ENCODE peak calls at places on chromosomes 11 and 22, in five cellular contexts. G is ovary, A is left ventricle myocardium inferior, S is lower lobe of right lung, W is fibroblast of pulmonary artery. I is an unnamed sample.

GRCh38 chr22:21451545-21452520 is 15.4 kb upstream of the TMEM191C start:
- DNase-seq in G (no peak), A (no peak), S (peak; percentile 20), W (no peak), I (no peak)

GRCh38 chr22:37147186-37147990 is 2.3 kb downstream of the IL2RB start:
- DNase-seq in G (no peak), A (no peak), S (no peak), W (no peak), I (peak; percentile 5)

GRCh38 chr11:134554106-134554505 is 142.1 kb upstream of the B3GAT1 start:
- DNase-seq in G (no peak), A (no peak), S (no peak), W (no peak), I (no peak)

GRCh38 chr11:35235944-35236666 is 97.1 kb downstream of the CD44 start:
- DNase-seq in G (no peak), A (no peak), S (no peak), W (no peak), I (peak; percentile 87)

GRCh38 chr22:43228330-43228729 is 41.4 kb upstream of the TTLL12 start:
- DNase-seq in G (no peak), A (no peak), S (no peak), W (peak; percentile 35), I (peak; percentile 5)

GRCh38 chr11:119729581-119730346 is 764 bp upstream of the NECTIN1 start:
- DNase-seq in G (peak; percentile 70), A (peak; percentile 69), S (peak; percentile 78), W (peak; percentile 73), I (peak; percentile 63)

GRCh38 chr22:27930246-27931060 is 11.4 kb upstream of the PITPNB start:
- DNase-seq in G (no peak), A (no peak), S (no peak), W (peak; percentile 17), I (peak; percentile 27)

GRCh38 chr11:34791725-34792124 is 124.5 kb downstream of the APIP start:
- DNase-seq in G (no peak), A (no peak), S (no peak), W (no peak), I (no peak)

GRCh38 chr11:78940500-78941225 is 366.0 kb upstream of the NARS2 start:
- DNase-seq in G (no peak), A (no peak), S (no peak), W (no peak), I (no peak)

GRCh38 chr22:42068351-42068730 is 2.3 kb downstream of the NAGA start:
- DNase-seq in G (no peak), A (no peak), S (no peak), W (no peak), I (no peak)

GRCh38 chr11:134731562-134731961 is 319.5 kb upstream of the B3GAT1 start:
- DNase-seq in G (no peak), A (no peak), S (no peak), W (no peak), I (no peak)

GRCh38 chr11:92881940-92882339 is 87.5 kb upstream of the MTNR1B start:
- DNase-seq in G (no peak), A (no peak), S (no peak), W (no peak), I (no peak)

GRCh38 chr11:130449246-130449990 is 973 bp downstream of the ADAMTS15 start:
- DNase-seq in G (peak; percentile 50), A (no peak), S (no peak), W (no peak), I (no peak)

GRCh38 chr11:61281581-61282250 is 13.4 kb downstream of the VWCE start:
- DNase-seq in G (peak; percentile 91), A (peak; percentile 27), S (no peak), W (peak; percentile 40), I (no peak)

GRCh38 chr11:12258451-12258850 is 118.9 kb upstream of the PARVA start:
- DNase-seq in G (no peak), A (no peak), S (no peak), W (peak; percentile 54), I (no peak)

GRCh38 chr11:46345881-46346484 is 1.3 kb upstream of the DGKZ start:
- DNase-seq in G (no peak), A (no peak), S (no peak), W (no peak), I (no peak)

GRCh38 chr11:46346886-46347636 is at the start of gene DGKZ:
- DNase-seq in G (peak; percentile 93), A (peak; percentile 86), S (peak; percentile 92), W (peak; percentile 81), I (peak; percentile 78)

GRCh38 chr11:46348566-46348981 is 1.3 kb downstream of the DGKZ start:
- DNase-seq in G (no peak), A (no peak), S (no peak), W (no peak), I (no peak)

GRCh38 chr11:46348986-46349401 is 1.7 kb downstream of the DGKZ start:
- DNase-seq in G (no peak), A (no peak), S (no peak), W (no peak), I (no peak)

DNA sequence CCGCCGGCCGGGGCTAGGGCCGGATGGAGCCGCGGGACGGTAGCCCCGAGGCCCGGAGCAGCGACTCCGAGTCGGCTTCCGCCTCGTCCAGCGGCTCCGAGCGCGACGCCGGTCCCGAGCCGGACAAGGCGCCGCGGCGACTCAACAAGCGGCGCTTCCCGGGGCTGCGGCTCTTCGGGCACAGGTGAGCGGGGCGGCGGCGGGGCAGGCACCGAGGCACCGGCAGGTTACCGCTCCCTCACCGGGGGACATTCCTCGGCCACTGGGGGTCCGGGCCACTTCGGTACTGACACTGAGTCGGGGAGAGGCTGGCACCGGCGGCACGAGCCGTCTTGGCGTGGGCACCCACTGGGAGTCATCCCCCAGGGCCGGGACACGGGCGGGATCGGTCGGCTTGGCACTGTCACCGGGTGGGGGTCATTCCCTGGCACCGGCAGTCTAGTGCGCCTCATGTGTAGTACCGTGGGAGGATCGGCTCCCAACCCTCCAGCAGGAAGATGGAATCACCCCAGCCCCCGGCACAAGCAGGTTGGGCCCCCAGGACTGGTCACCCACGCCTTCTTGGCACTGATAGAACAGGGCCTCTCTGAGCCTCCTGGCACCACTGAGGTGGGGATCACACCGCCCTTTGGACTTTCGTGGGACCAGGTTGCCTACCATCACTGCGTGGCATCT is 511 bp downstream of the DGKZ start:
- DNase-seq in G (peak; percentile 64), A (no peak), S (no peak), W (no peak), I (no peak)
- TF ChIP-seq CTCF in G (no peak), A (no peak), S (no peak), W (no peak), I (no peak)

DNA sequence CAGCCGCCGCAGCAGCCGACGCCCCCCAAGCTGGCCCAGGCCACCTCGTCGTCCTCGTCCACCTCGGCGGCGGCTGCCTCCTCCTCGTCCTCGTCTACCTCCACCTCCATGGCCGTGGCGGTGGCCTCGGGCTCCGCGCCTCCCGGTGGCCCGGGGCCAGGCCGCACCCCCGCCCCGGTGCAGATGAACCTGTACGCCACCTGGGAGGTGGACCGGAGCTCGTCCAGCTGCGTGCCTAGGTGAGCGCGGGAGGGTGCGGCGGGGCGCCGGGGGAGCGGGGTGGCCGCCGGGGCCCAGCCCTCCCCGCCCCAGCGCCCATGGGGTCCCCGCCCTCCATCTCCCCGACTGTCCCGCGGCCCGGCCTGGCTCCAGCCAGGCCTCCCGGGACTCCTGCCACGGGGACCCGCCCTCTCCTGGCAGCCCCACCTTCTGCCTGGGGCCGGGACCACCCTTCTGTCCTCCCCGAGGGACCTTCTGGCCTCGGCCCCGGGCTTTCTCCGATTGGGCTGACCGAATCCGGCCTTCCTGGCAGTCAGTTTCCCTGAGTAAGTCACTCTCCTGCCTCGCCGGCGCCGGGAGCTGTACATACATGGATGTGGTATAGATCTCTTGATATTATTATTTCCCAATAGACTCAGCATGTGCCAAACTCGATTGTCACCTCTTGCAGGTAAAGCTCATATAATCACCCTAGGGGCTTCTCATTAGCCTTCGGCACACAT is 693 bp downstream of the PACS1 start:
- DNase-seq in G (peak; percentile 70), A (peak; percentile 68), S (peak; percentile 62), W (peak; percentile 50), I (peak; percentile 28)
- TF ChIP-seq CTCF in G (no peak), A (no peak), S (no peak), W (no peak), I (no peak)

DNA sequence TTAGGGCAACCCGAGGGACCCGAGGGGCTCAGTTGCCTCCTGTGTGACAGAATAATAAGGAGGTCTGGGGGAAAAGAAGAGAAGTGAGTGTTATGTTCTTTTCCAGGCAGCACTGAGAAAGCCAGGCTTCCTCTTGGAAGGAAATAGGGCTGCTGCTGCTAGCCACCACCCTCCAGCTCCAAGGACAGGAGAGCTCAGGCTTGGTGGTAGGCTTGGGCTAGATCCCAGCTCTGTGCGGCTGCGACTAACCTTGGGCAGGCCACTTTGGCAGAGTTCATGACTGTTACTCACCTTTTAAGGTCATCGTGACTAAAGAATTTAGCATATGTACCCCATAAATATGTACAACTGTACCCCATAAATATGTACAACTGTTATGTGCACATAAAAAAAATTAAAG is 124.8 kb upstream of the POU2AF2 start:
- DNase-seq in G (no peak), A (no peak), S (no peak), W (no peak), I (no peak)
- TF ChIP-seq CTCF in G (no peak), A (no peak), S (no peak), W (no peak), I (no peak)

DNA sequence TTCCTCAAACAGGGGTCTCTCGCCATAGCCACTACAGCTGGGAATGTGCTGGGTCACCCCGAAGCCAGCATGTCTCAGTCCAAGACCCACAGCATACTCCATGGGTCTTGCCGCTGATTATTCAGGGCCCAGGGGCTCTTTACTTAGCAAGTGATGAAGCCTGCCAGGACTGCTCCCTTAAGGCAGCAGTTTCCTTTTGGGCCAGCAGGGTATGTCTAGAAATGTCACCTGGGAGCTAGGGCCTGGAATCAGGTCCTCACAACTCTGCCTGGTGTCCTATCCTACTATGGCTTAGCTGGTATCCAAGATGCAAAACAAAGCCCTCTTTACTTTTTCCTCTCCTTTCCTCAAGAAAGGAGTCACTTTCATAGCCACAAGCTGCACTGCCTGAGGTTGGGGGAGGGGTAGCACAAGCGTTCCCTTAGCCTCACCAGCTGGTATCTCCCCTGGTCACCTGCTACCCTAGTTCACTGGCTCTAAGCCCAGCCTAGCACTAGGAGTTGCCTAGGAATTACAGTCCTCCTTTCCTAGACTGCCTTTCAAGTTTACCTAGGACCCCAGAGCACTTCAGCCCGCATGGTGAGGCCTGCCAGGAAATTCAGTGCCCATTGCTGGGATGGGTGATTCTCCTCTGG is 22.6 kb upstream of the NCR3LG1 start:
- DNase-seq in G (no peak), A (peak; percentile 23), S (no peak), W (no peak), I (no peak)
- TF ChIP-seq CTCF in G (no peak), A (no peak), S (no peak), W (no peak), I (no peak)

DNA sequence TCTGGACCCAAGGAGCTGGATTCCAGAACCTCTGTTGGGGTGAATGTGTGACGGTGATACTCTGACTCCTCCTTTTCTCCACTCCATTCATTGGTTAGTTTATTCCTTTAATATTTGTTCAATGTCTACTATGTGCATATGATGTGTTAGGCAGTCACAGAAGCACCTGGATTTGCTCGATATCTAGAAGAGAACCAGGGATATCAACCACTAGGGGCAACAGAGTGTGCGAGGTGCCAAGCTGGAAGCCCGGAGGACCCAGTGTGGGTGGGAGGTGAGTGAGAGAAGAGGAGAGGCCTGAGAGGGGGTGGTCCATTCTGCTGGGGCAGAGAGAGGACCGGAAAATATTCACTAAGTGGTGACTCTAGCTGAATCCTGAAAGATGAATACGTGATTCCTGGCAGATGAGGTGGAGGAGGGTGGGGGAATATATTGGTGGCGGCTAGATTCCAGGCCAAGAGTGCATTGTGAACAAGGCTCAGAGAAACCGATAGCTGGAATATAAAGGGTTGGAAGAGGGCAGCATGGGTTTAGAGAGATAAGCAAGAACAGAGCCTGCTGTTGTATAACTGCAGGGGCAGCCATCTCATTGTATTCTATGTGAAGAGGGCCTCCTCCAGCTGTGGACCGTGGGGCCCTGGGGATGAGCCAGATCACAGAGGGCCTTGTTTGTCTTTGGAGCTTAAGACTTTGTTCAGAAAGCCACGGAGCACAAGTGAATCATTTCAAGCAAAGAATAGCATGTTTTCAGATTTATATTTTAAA is 6.9 kb upstream of the TIMP3 start:
- DNase-seq in G (no peak), A (no peak), S (no peak), W (no peak), I (no peak)
- TF ChIP-seq CTCF in G (no peak), A (no peak), S (no peak), W (no peak), I (no peak)

GRCh38 chr11:44782478-44782877 is 55.7 kb downstream of the TSPAN18 start:
- DNase-seq in G (no peak), A (no peak), S (no peak), W (no peak), I (no peak)
- TF ChIP-seq CTCF in G (no peak), A (no peak), S (no peak), W (no peak), I (no peak)

I was measured in AG10803.